ENCODE peak calls at places on chromosomes 11 and 22, in five cellular contexts. One of them, this sample, is unnamed.

GRCh38 chr11:20464566-20464965 is 77.0 kb downstream of the PRMT3 start:
- DNase-seq in brain microvascular endothelial cell: no peak
- DNase-seq in BE2C: no peak
- DNase-seq in K562: no peak
- DNase-seq in vagina: no peak
- DNase-seq in this sample: no peak

GRCh38 chr11:73141031-73141308 is 1.1 kb downstream of the FCHSD2 start:
- DNase-seq in brain microvascular endothelial cell: no peak
- DNase-seq in BE2C: no peak
- DNase-seq in K562: peak
- DNase-seq in vagina: no peak
- DNase-seq in this sample: no peak

GRCh38 chr11:62497132-62497915 is 49.3 kb downstream of the AHNAK start:
- DNase-seq in brain microvascular endothelial cell: peak
- DNase-seq in BE2C: peak
- DNase-seq in K562: no peak
- DNase-seq in vagina: no peak
- DNase-seq in this sample: no peak

GRCh38 chr11:41612415-41612814 is 153.0 kb upstream of the LRRC4C start:
- DNase-seq in brain microvascular endothelial cell: no peak
- DNase-seq in BE2C: no peak
- DNase-seq in K562: no peak
- DNase-seq in vagina: no peak
- DNase-seq in this sample: no peak

GRCh38 chr22:24518228-24518627 is 23.1 kb downstream of the UPB1 start:
- DNase-seq in brain microvascular endothelial cell: no peak
- DNase-seq in BE2C: no peak
- DNase-seq in K562: no peak
- DNase-seq in vagina: no peak
- DNase-seq in this sample: no peak

GRCh38 chr22:35582218-35582860 is 34.8 kb downstream of the MB start:
- DNase-seq in brain microvascular endothelial cell: no peak
- DNase-seq in BE2C: no peak
- DNase-seq in K562: no peak
- DNase-seq in vagina: no peak
- DNase-seq in this sample: no peak

GRCh38 chr11:38060930-38061329 is 1462.9 kb upstream of the RAG2 start:
- DNase-seq in brain microvascular endothelial cell: peak
- DNase-seq in BE2C: no peak
- DNase-seq in K562: no peak
- DNase-seq in vagina: no peak
- DNase-seq in this sample: no peak

GRCh38 chr11:33996498-33997454 is 54.8 kb upstream of the CAPRIN1 start:
- DNase-seq in brain microvascular endothelial cell: peak
- DNase-seq in BE2C: peak
- DNase-seq in K562: peak
- DNase-seq in vagina: no peak
- DNase-seq in this sample: no peak

GRCh38 chr11:64241430-64242153 is 697 bp downstream of the FKBP2 start:
- DNase-seq in brain microvascular endothelial cell: peak
- DNase-seq in BE2C: peak
- DNase-seq in K562: peak
- DNase-seq in vagina: no peak
- DNase-seq in this sample: peak
- TF ChIP-seq CTCF in brain microvascular endothelial cell: no peak
- TF ChIP-seq CTCF in BE2C: no peak
- TF ChIP-seq CTCF in K562: peak
- TF ChIP-seq CTCF in vagina: no peak
- TF ChIP-seq CTCF in this sample: peak

GRCh38 chr22:49927483-49928184 is 9.2 kb downstream of the CRELD2 start:
- DNase-seq in brain microvascular endothelial cell: no peak
- DNase-seq in BE2C: no peak
- DNase-seq in K562: no peak
- DNase-seq in vagina: no peak
- DNase-seq in this sample: no peak
- TF ChIP-seq CTCF in brain microvascular endothelial cell: no peak
- TF ChIP-seq CTCF in BE2C: no peak
- TF ChIP-seq CTCF in K562: no peak
- TF ChIP-seq CTCF in vagina: no peak
- TF ChIP-seq CTCF in this sample: no peak

DNA sequence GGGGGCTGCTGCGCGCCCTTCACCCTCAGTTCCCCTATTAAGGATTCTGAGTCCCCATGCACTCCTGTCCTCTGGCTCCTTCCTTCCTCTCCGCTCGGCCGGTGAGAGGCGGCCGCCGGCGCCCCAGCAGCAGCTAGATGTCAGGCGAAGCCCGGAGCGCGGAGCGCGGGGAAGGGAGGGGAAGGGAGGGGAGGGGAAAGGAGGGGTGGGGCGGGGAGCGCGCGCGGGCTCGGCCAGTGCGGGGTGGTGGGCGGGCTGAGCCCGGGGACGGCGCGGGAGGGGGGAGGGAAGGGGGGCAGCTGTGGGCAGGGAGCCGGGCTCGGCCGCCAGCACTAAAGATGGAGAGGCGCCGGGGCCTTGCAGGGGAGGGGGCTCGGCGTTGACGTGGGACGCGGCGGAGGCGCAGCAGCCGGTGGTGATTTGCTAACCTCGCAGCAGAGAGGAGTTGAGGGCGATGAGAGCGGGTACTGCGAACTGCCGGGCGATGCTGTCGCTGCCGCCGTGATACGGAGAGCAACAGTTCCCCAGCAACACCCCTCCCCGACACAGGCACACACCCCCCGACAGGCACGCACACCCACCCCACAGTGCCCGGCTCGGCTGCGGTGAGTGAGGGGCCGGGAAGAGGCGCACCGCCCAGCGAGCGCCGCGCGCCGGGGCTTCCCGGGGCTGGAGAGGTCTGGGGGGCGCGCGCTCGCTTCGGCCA is at the start of gene ZBTB16:
- DNase-seq in brain microvascular endothelial cell: no peak
- DNase-seq in BE2C: peak
- DNase-seq in K562: peak
- DNase-seq in vagina: no peak
- DNase-seq in this sample: peak
- TF ChIP-seq CTCF in brain microvascular endothelial cell: no peak
- TF ChIP-seq CTCF in BE2C: no peak
- TF ChIP-seq CTCF in K562: no peak
- TF ChIP-seq CTCF in vagina: peak
- TF ChIP-seq CTCF in this sample: no peak

GRCh38 chr22:44625421-44625760 is 76.6 kb upstream of the PRR5 start:
- DNase-seq in brain microvascular endothelial cell: no peak
- DNase-seq in BE2C: no peak
- DNase-seq in K562: no peak
- DNase-seq in vagina: no peak
- DNase-seq in this sample: no peak

GRCh38 chr22:44622147-44622427 is 79.9 kb upstream of the PRR5 start:
- DNase-seq in brain microvascular endothelial cell: no peak
- DNase-seq in BE2C: peak
- DNase-seq in K562: peak
- DNase-seq in vagina: no peak
- DNase-seq in this sample: no peak

GRCh38 chr22:44622685-44623084 is 79.3 kb upstream of the PRR5 start:
- DNase-seq in brain microvascular endothelial cell: no peak
- DNase-seq in BE2C: peak
- DNase-seq in K562: no peak
- DNase-seq in vagina: no peak
- DNase-seq in this sample: no peak

GRCh38 chr22:44624689-44625420 is 77.1 kb upstream of the PRR5 start:
- DNase-seq in brain microvascular endothelial cell: no peak
- DNase-seq in BE2C: no peak
- DNase-seq in K562: no peak
- DNase-seq in vagina: no peak
- DNase-seq in this sample: no peak

DNA sequence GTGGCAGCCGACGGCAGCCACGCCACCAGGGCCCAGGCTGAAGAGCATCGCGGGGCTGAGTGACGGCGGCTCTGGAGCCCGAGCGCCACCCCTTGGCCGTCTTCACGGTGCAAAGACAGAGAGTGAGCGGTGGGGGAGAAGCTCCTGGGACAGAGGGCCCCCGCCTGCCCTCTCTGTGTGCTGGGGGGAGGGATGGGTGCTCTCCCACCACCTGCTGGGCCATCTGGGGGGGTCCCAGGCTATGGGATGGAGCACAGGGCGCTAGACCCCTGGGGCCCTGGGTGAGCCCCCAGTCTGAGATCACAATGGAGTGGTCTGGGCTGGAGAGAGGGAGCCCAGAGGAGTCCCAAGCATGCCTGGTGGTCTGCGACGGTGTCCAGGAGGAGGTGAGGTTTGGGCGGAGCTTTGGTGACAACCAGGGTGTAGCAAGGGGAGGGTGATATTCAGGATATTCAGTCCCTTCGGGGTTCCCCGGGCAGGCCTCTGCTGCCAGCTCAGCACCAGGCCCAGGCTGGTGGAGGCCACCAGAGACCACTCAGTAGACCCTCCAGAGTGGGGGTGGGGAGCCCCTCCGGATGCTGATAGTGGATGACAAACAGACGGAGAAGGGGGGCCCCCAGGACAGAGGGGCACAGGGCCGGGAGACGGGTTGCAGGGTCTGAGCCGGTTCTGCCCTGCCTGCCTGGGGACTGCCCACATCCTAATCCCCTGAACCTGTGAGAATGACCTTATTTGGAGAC is 78.1 kb upstream of the PRR5 start:
- DNase-seq in brain microvascular endothelial cell: peak
- DNase-seq in BE2C: peak
- DNase-seq in K562: peak
- DNase-seq in vagina: no peak
- DNase-seq in this sample: no peak
- TF ChIP-seq CTCF in brain microvascular endothelial cell: peak
- TF ChIP-seq CTCF in BE2C: peak
- TF ChIP-seq CTCF in K562: peak
- TF ChIP-seq CTCF in vagina: no peak
- TF ChIP-seq CTCF in this sample: peak

GRCh38 chr22:23376256-23376655 is 195.9 kb downstream of the BCR start:
- DNase-seq in brain microvascular endothelial cell: no peak
- DNase-seq in BE2C: peak
- DNase-seq in K562: peak
- DNase-seq in vagina: no peak
- DNase-seq in this sample: no peak
- TF ChIP-seq CTCF in brain microvascular endothelial cell: peak
- TF ChIP-seq CTCF in BE2C: peak
- TF ChIP-seq CTCF in K562: peak
- TF ChIP-seq CTCF in vagina: no peak
- TF ChIP-seq CTCF in this sample: peak

DNA sequence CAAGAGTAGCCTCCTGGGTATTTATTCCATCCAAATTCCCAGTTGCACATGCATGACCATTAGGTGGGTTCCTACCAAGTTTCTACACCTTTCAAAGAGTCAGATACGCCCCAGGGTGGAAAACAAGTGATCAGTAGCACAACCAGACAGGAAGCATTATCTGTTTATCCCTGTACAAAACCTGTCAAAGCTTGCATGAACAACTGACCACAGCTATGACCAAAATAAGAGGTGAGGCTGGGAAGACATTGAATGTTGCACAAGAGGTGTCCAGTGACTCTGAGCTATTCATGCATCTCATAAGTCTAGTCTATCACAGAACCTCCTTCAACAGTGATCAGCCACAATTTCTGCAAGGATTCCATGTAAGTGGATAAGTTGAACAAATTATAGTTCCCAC is 28.1 kb upstream of the TMEM45B start:
- DNase-seq in brain microvascular endothelial cell: no peak
- DNase-seq in BE2C: no peak
- DNase-seq in K562: no peak
- DNase-seq in vagina: no peak
- DNase-seq in this sample: no peak
- TF ChIP-seq CTCF in brain microvascular endothelial cell: no peak
- TF ChIP-seq CTCF in BE2C: no peak
- TF ChIP-seq CTCF in K562: no peak
- TF ChIP-seq CTCF in vagina: no peak
- TF ChIP-seq CTCF in this sample: no peak

GRCh38 chr22:27804683-27805297 is 3.2 kb upstream of the MN1 start:
- DNase-seq in brain microvascular endothelial cell: no peak
- DNase-seq in BE2C: peak
- DNase-seq in K562: peak
- DNase-seq in vagina: no peak
- DNase-seq in this sample: peak
- TF ChIP-seq CTCF in brain microvascular endothelial cell: peak
- TF ChIP-seq CTCF in BE2C: peak
- TF ChIP-seq CTCF in K562: peak
- TF ChIP-seq CTCF in vagina: peak
- TF ChIP-seq CTCF in this sample: peak

GRCh38 chr11:47248304-47248663 is 330 bp downstream of the ACP2 start:
- DNase-seq in brain microvascular endothelial cell: no peak
- DNase-seq in BE2C: no peak
- DNase-seq in K562: no peak
- DNase-seq in vagina: no peak
- DNase-seq in this sample: no peak

GRCh38 chr11:47249378-47249715 is 733 bp upstream of the ACP2 start:
- DNase-seq in brain microvascular endothelial cell: no peak
- DNase-seq in BE2C: no peak
- DNase-seq in K562: no peak
- DNase-seq in vagina: no peak
- DNase-seq in this sample: no peak

GRCh38 chr11:47251751-47252150 is 3.1 kb upstream of the ACP2 start:
- DNase-seq in brain microvascular endothelial cell: no peak
- DNase-seq in BE2C: no peak
- DNase-seq in K562: no peak
- DNase-seq in vagina: no peak
- DNase-seq in this sample: no peak

GRCh38 chr11:47247502-47247901 is 1.1 kb downstream of the ACP2 start:
- DNase-seq in brain microvascular endothelial cell: no peak
- DNase-seq in BE2C: no peak
- DNase-seq in K562: no peak
- DNase-seq in vagina: no peak
- DNase-seq in this sample: no peak

GRCh38 chr11:47248664-47249377 is at the start of gene ACP2:
- DNase-seq in brain microvascular endothelial cell: peak
- DNase-seq in BE2C: peak
- DNase-seq in K562: peak
- DNase-seq in vagina: no peak
- DNase-seq in this sample: peak
- TF ChIP-seq CTCF in brain microvascular endothelial cell: peak
- TF ChIP-seq CTCF in BE2C: peak
- TF ChIP-seq CTCF in K562: peak
- TF ChIP-seq CTCF in vagina: no peak
- TF ChIP-seq CTCF in this sample: peak

GRCh38 chr11:124746621-124747243 is 5.3 kb downstream of the VSIG2 start:
- DNase-seq in brain microvascular endothelial cell: peak
- DNase-seq in BE2C: peak
- DNase-seq in K562: peak
- DNase-seq in vagina: no peak
- DNase-seq in this sample: peak
- TF ChIP-seq CTCF in brain microvascular endothelial cell: peak
- TF ChIP-seq CTCF in BE2C: peak
- TF ChIP-seq CTCF in K562: no peak
- TF ChIP-seq CTCF in vagina: no peak
- TF ChIP-seq CTCF in this sample: peak